ENCODE peak calls at places on chromosomes 2 and 18, in four cellular contexts. A, J, O and S are unnamed samples.

GRCh38 chr2:43292851-43293743 is 66.7 kb upstream of the ZFP36L2 start:
- DNase-seq in A (no peak), J (no peak), O (no peak), S (no peak)

GRCh38 chr2:158315803-158316413 is 140.6 kb downstream of the CCDC148 start:
- DNase-seq in A (no peak), J (no peak), O (no peak), S (no peak)

GRCh38 chr18:8081872-8082553 is 514.9 kb downstream of the PTPRM start:
- DNase-seq in A (no peak), J (no peak), O (no peak), S (no peak)

GRCh38 chr2:169664978-169665930 is 29.0 kb downstream of the CFAP210 start:
- DNase-seq in A (no peak), J (no peak), O (peak), S (no peak)

GRCh38 chr18:44325903-44326650 is 354.6 kb upstream of the SETBP1 start:
- DNase-seq in A (peak), J (peak), O (peak), S (no peak)

GRCh38 chr2:178579006-178579405 is 98.7 kb downstream of the PLEKHA3 start:
- DNase-seq in A (no peak), J (no peak), O (peak), S (no peak)

GRCh38 chr2:100394111-100394641 is 23.3 kb downstream of the CHST10 start:
- DNase-seq in A (no peak), J (peak), O (no peak), S (peak)

GRCh38 chr2:104412384-104412783 is 441.5 kb upstream of the POU3F3 start:
- DNase-seq in A (no peak), J (peak), O (peak), S (no peak)

GRCh38 chr18:55284614-55285013 is 303.4 kb downstream of the TCF4 start:
- DNase-seq in A (no peak), J (no peak), O (no peak), S (no peak)

GRCh38 chr2:185738679-185739472 is at the start of gene FSIP2:
- DNase-seq in A (no peak), J (no peak), O (peak), S (peak)

GRCh38 chr2:63589148-63589972 is 597 bp downstream of the MDH1 start:
- DNase-seq in A (no peak), J (peak), O (peak), S (no peak)

GRCh38 chr18:9673296-9674251 is 34.5 kb upstream of the RAB31 start:
- DNase-seq in A (no peak), J (peak), O (peak), S (no peak)

GRCh38 chr2:119766944-119767343 is 7.2 kb downstream of the PTPN4 start:
- DNase-seq in A (no peak), J (no peak), O (no peak), S (no peak)

GRCh38 chr18:73007195-73007934 is 139.6 kb upstream of the NETO1 start:
- DNase-seq in A (no peak), J (no peak), O (no peak), S (no peak)

GRCh38 chr2:50529600-50530218 is 502.2 kb downstream of the NRXN1 start:
- DNase-seq in A (peak), J (peak), O (no peak), S (no peak)

GRCh38 chr2:145687445-145688104 is 1167.7 kb upstream of the ZEB2 start:
- DNase-seq in A (no peak), J (no peak), O (no peak), S (no peak)

GRCh38 chr2:239605976-239606375 is 205.2 kb upstream of the HDAC4 start:
- DNase-seq in A (no peak), J (no peak), O (peak), S (no peak)

GRCh38 chr2:55010915-55011314 is 39.3 kb downstream of the RTN4 start:
- DNase-seq in A (no peak), J (no peak), O (peak), S (no peak)
- H3K4me3 ChIP-seq in A (peak), J (no peak), O (no peak), S (no peak)

GRCh38 chr2:217952409-217952808 is 50.4 kb downstream of the TNS1 start:
- DNase-seq in A (no peak), J (no peak), O (no peak), S (peak)

GRCh38 chr2:217953531-217953932 is 49.3 kb downstream of the TNS1 start:
- DNase-seq in A (no peak), J (no peak), O (no peak), S (peak)

GRCh38 chr2:217951521-217952247 is 51.1 kb downstream of the TNS1 start:
- DNase-seq in A (no peak), J (no peak), O (no peak), S (peak)

GRCh38 chr2:217954051-217954450 is 48.7 kb downstream of the TNS1 start:
- DNase-seq in A (no peak), J (no peak), O (no peak), S (peak)

DNA sequence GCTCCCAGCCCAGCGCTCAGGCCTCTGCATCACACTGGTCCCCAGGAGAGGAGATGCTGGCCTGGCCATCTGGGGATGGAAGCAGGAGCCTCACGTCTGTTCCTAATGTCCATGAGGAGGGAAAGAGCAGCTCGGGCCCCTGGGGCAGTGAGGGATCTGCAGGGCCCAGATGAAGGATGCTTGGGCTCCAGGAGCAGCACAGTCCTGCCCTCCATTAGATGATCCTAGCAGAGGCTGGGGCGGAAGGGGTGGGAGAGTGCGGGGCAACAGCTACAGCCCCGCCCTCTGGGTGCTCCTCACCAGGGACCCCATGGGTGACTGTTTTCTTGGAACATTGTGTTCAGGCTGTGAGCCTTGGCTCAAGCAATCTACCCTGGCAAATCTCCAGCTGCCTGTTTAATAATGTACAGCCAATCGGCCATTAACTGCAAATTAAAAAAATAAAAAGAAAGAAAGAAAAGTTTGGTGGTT is 49.7 kb downstream of the TNS1 start:
- DNase-seq in A (no peak), J (no peak), O (no peak), S (peak)
- TF ChIP-seq POLR2AphosphoS5 in A (no peak), J (no peak), O (no peak), S (peak)

GRCh38 chr2:55133467-55134315 is 83.4 kb upstream of the RTN4 start:
- DNase-seq in A (peak), J (no peak), O (no peak), S (no peak)
- H3K27ac ChIP-seq in A (peak), J (no peak), O (peak), S (peak)

GRCh38 chr2:130963058-130963848 is 126.5 kb downstream of the ARHGEF4 start:
- DNase-seq in A (no peak), J (peak), O (no peak), S (no peak)

GRCh38 chr2:130967020-130967495 is 126.2 kb downstream of the FAM168B start:
- DNase-seq in A (no peak), J (no peak), O (no peak), S (no peak)

GRCh38 chr2:130966149-130967019 is 126.9 kb downstream of the FAM168B start:
- DNase-seq in A (no peak), J (no peak), O (no peak), S (no peak)

GRCh38 chr2:130964931-130965330 is 128.2 kb downstream of the ARHGEF4 start:
- DNase-seq in A (no peak), J (no peak), O (no peak), S (no peak)

GRCh38 chr2:130963849-130964793 is 127.4 kb downstream of the ARHGEF4 start:
- DNase-seq in A (no peak), J (peak), O (peak), S (no peak)
- H3K4me3 ChIP-seq in A (no peak), J (peak), O (no peak), S (peak)

GRCh38 chr2:189022002-189022401 is 47.8 kb downstream of the COL3A1 start:
- DNase-seq in A (no peak), J (peak), O (no peak), S (no peak)
- TF ChIP-seq POLR2AphosphoS5 in A (no peak), J (no peak), O (no peak), S (no peak)

GRCh38 chr2:237731663-237732062 is 66.9 kb upstream of the RBM44 start:
- DNase-seq in A (no peak), J (peak), O (no peak), S (no peak)
- H3K27ac ChIP-seq in A (no peak), J (peak), O (no peak), S (peak)